ENCODE peak calls at places on chromosomes 13 and 19, in eight cellular contexts. K, I, B, E, R, P, W and F are unnamed samples.

GRCh38 chr13:109610517-109610916 is 175.9 kb downstream of the IRS2 start:
- DNase-seq in P (peak), B (peak), K (peak), E (no peak), W (peak), I (peak), R (peak), F (no peak)

GRCh38 chr13:97702614-97703013 is 250.9 kb upstream of the IPO5 start:
- DNase-seq in K (no peak), I (no peak), P (no peak), E (no peak), R (no peak), W (no peak), B (no peak), F (no peak)

GRCh38 chr13:109698779-109699178 is 87.6 kb downstream of the IRS2 start:
- DNase-seq in I (peak), R (no peak), P (no peak), K (no peak), B (no peak), W (peak), E (no peak), F (no peak)

GRCh38 chr19:343451-343931 is 1.1 kb downstream of the MIER2 start:
- DNase-seq in P (no peak), R (no peak), W (no peak), B (no peak), K (no peak), I (peak), E (no peak), F (no peak)

GRCh38 chr19:19062454-19063182 is 1.2 kb upstream of the SLC25A42 start:
- DNase-seq in P (no peak), E (no peak), W (peak), R (no peak), B (peak), I (no peak), K (no peak), F (no peak)

GRCh38 chr13:95020298-95020987 is 280.8 kb downstream of the ABCC4 start:
- DNase-seq in B (no peak), E (no peak), I (no peak), R (no peak), W (peak), P (no peak), K (no peak), F (no peak)

GRCh38 chr19:14015454-14016035 is 9.4 kb upstream of the RFX1 start:
- DNase-seq in K (no peak), E (no peak), P (peak), B (no peak), I (no peak), R (no peak), W (no peak), F (no peak)

GRCh38 chr19:41569481-41570150 is 6.3 kb upstream of the CEACAM21 start:
- DNase-seq in B (no peak), K (no peak), W (no peak), E (no peak), I (no peak), P (no peak), R (no peak), F (no peak)

GRCh38 chr19:30691767-30692516 is 319.8 kb downstream of the ZNF536 start:
- DNase-seq in I (peak), W (no peak), R (no peak), K (no peak), B (no peak), E (peak), P (no peak), F (no peak)

GRCh38 chr13:87872813-87873212 is 201.6 kb downstream of the SLITRK5 start:
- DNase-seq in I (no peak), B (no peak), P (no peak), K (no peak), W (peak), R (no peak), E (no peak), F (no peak)

GRCh38 chr13:44197791-44198770 is 175.5 kb upstream of the SERP2 start:
- DNase-seq in R (no peak), E (no peak), I (peak), K (no peak), B (no peak), P (peak), W (peak), F (no peak)

GRCh38 chr13:78339927-78340326 is 263.4 kb downstream of the POU4F1 start:
- DNase-seq in R (no peak), I (no peak), W (no peak), E (no peak), P (no peak), B (no peak), K (no peak), F (no peak)

GRCh38 chr19:43524922-43525835 is 1.8 kb downstream of the ETHE1 start:
- DNase-seq in W (peak), E (peak), R (no peak), I (peak), K (peak), P (peak), B (peak), F (peak)

GRCh38 chr13:67048084-67048792 is 181.9 kb downstream of the PCDH9 start:
- DNase-seq in R (no peak), K (no peak), P (peak), W (no peak), E (no peak), B (no peak), I (peak), F (no peak)

GRCh38 chr13:110687736-110688135 is 18.2 kb downstream of the CARS2 start:
- DNase-seq in R (no peak), K (no peak), E (no peak), B (no peak), I (no peak), P (no peak), W (no peak), F (no peak)

GRCh38 chr13:110479648-110480047 is 81.9 kb downstream of the RAB20 start:
- DNase-seq in P (no peak), B (no peak), W (no peak), K (peak), E (no peak), R (peak), I (no peak), F (no peak)

DNA sequence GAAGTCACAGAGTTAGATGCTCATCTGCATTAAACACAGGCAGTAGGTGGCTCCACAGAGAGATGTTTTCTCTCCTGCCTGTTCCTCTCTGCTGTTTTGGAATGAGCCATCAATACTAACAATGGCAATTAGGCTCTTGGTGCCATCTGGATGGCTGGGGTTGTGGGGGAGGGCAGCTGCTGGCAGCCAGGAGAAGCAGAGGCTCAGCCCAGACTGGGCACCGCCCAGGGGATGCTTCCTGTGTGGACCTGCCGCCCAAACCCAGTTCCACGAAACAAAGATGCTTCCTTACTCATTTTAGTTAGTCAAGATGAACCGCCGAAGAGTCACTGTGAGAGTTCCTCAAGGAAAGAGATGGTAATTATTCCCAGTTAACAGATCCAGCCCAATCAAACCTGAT is 50.8 kb upstream of the PCDH8 start:
- DNase-seq in K (no peak), W (no peak), B (no peak), P (no peak), E (no peak), R (no peak), I (no peak), F (no peak)
- TF ChIP-seq CTCF in K (no peak), W (no peak), B (no peak), P (no peak), E (no peak), R (no peak), I (no peak), F (no peak)

DNA sequence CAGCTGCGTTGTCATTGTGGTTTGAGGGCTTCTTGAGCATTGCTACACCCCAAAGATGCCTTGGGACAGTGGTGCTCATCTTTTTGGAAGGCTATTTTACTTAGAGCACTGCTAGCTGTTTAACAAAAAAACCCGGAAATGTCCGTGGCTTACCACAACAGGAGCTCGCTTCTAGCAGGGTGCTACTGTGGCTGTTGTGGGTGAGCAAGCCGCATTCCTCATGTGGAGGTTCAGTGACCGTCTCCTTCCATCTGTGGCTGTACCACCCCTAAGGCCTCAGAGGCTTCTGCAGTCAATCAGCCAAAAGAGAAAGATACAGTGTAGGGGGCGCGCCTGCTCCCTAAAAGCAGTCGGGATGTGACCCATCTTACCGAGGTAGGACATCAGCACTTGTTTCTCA is 1004.2 kb downstream of the UQCRFS1 start:
- DNase-seq in W (no peak), I (no peak), R (no peak), K (no peak), B (no peak), E (no peak), P (peak), F (no peak)
- TF ChIP-seq CTCF in W (no peak), I (no peak), R (no peak), K (no peak), B (no peak), E (no peak), P (peak), F (no peak)

DNA sequence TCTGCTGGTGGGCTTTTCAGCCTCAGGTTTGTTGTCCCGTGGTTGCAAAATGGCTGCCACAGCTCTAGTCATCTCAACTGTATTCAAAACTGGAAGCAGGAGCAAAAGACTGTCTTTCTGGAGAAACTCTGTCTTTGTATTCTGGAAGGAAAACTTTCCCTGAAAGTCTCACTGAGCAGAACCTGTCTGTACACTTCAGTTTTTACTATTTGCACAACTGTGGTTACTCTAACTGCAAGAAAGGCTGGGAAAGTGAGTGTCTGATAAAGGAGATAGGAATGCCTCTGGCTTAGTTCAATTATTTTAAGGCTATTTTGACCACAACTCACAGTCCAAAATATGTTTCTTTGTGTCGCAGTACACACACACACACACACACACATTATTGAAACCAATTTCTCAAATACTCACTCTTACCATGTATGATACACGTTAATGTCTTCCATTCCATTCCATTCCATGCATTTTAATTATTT is 49.7 kb upstream of the EHD2 start:
- DNase-seq in R (no peak), P (no peak), E (no peak), I (peak), W (peak), K (no peak), B (peak), F (no peak)
- TF ChIP-seq CTCF in R (no peak), P (no peak), E (no peak), I (no peak), W (no peak), K (no peak), B (no peak), F (no peak)

DNA sequence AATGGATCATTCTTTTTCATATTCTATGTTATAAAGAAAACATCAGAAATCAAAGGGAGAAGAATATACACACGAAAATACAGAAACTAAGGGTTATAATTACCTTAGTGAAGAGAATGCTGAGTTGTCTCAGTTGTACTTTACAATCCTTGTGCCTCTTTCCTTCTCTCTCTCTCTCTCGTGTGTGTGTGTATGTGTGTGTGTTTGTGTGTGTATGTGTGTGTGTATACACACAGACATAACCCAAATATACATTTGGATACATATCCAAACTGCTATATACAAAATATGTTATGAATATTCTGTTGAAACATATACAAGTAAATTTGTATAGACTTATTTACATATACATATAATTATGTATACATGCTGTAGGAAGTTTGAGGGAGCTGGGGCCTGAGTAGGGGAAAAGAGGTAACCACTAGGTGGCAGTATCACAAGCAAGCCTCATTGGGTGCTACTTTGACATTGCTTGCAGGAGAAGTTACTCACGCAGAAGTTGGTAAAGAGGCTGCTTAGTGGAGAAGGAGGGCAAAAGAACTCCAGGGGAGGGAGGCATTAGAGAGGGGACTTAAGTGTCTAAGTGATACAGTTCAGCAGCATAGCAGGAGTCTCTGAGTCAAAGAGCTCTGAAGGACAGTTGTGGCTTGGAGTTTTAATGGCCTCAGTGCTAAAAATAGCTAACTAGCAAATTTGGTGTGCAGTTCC is 465.1 kb upstream of the PCDH20 start:
- DNase-seq in B (no peak), R (no peak), W (peak), I (peak), E (no peak), P (peak), K (no peak), F (no peak)
- TF ChIP-seq CTCF in B (no peak), R (no peak), W (peak), I (peak), E (peak), P (peak), K (peak), F (no peak)

GRCh38 chr19:16623576-16623975 is 4.4 kb downstream of the MED26 start:
- DNase-seq in W (no peak), P (peak), R (peak), K (no peak), E (no peak), I (no peak), B (no peak), F (no peak)
- TF ChIP-seq CTCF in W (no peak), P (peak), R (no peak), K (no peak), E (no peak), I (no peak), B (no peak), F (no peak)